ENCODE peak calls at places on chromosomes 7 and 10, in ten cellular contexts. N is EL; D is activated CD8-positive, alpha-beta memory T cell treated with anti-CD3 and anti-CD28 coated beads for 24 hours; L is amniotic stem cell; E is activated naive CD4-positive, alpha-beta T cell treated with anti-CD3 and anti-CD28 coated beads, Interleukin-2, amount 50 U/mL, for 16 hours; W is MCF 10A; I is activated gamma-delta T cell treated with anti-CD3 and anti-CD28 coated beads, Interleukin-2, amount 50 U/mL, for 16 hours; A is chondrocyte; C is GM12865; Y is stimulated activated CD4-positive, alpha-beta T cell treated with anti-CD3 and anti-CD28 coated beads, Interleukin-1b, Interleukin-23, amount 100 ng/mL, for 4 hours. T is an unnamed sample.

GRCh38 chr10:89845541-89846275 is 144.3 kb downstream of the KIF20B start:
- DNase-seq in W (peak), C (no peak), A (no peak), L (no peak), N (peak), D (no peak), Y (no peak), I (no peak), E (no peak), T (no peak)

GRCh38 chr10:28797904-28798371 is 120.6 kb downstream of the BAMBI start:
- DNase-seq in L (no peak), D (no peak), E (no peak), N (no peak), I (no peak), C (no peak), A (no peak), Y (no peak), W (peak), T (no peak)

GRCh38 chr10:81843042-81843441 is 32.0 kb upstream of the NRG3 start:
- DNase-seq in Y (no peak), N (no peak), E (no peak), D (no peak), I (no peak), C (no peak), L (no peak), W (peak), A (no peak), T (no peak)

GRCh38 chr7:47945261-47946015 is 2.8 kb downstream of the PKD1L1 start:
- DNase-seq in Y (peak), W (peak), E (peak), C (peak), I (peak), D (peak), L (peak), N (peak), A (no peak), T (peak)

GRCh38 chr10:88162852-88163251 is 299.4 kb downstream of the PTEN start:
- DNase-seq in I (no peak), E (no peak), A (no peak), W (no peak), C (peak), L (no peak), D (no peak), N (no peak), Y (no peak), T (no peak)

GRCh38 chr7:66013938-66014337 is 31.9 kb upstream of the GUSB start:
- DNase-seq in I (no peak), D (no peak), N (peak), W (peak), L (peak), C (peak), A (no peak), E (no peak), Y (no peak), T (peak)

GRCh38 chr7:156456503-156457115 is 184.0 kb upstream of the RNF32 start:
- DNase-seq in D (peak), E (no peak), C (no peak), A (no peak), I (no peak), W (no peak), L (no peak), N (no peak), Y (no peak), T (no peak)

GRCh38 chr7:158185653-158186052 is 402.0 kb downstream of the PTPRN2 start:
- DNase-seq in N (no peak), I (no peak), A (no peak), C (no peak), L (no peak), E (no peak), D (no peak), Y (no peak), W (no peak), T (no peak)

GRCh38 chr7:114723308-114723707 is 198.6 kb upstream of the MDFIC start:
- DNase-seq in I (no peak), A (no peak), E (no peak), L (no peak), W (no peak), Y (no peak), N (no peak), D (no peak), C (no peak), T (no peak)

GRCh38 chr7:46909601-46910051 is 672.3 kb downstream of the TNS3 start:
- DNase-seq in Y (no peak), E (no peak), W (peak), D (no peak), L (peak), N (peak), A (no peak), C (no peak), I (no peak), T (no peak)

GRCh38 chr10:103783686-103784085 is 71.7 kb downstream of the SH3PXD2A start:
- DNase-seq in L (no peak), A (no peak), E (no peak), D (no peak), Y (no peak), W (no peak), N (no peak), C (no peak), I (no peak), T (peak)

GRCh38 chr7:17786314-17786852 is 153.9 kb downstream of the SNX13 start:
- DNase-seq in D (no peak), C (no peak), L (no peak), N (no peak), W (no peak), A (peak), Y (no peak), E (no peak), I (no peak), T (no peak)

GRCh38 chr7:74452748-74453320 is 872 bp upstream of the GTF2IRD1 start:
- DNase-seq in I (no peak), L (no peak), E (peak), D (peak), W (peak), Y (peak), C (no peak), N (peak), A (no peak), T (peak)

GRCh38 chr10:62681211-62681940 is 123.1 kb upstream of the ADO start:
- DNase-seq in N (peak), A (no peak), D (peak), I (peak), C (peak), L (no peak), E (peak), W (no peak), Y (peak), T (no peak)

GRCh38 chr10:99976886-99977391 is 32.8 kb downstream of the DNMBP start:
- DNase-seq in L (peak), I (no peak), W (peak), E (no peak), A (no peak), D (no peak), N (peak), Y (no peak), C (no peak), T (peak)

GRCh38 chr10:127832456-127832855 is 60.3 kb downstream of the CLRN3 start:
- DNase-seq in Y (no peak), A (no peak), W (no peak), C (no peak), D (no peak), N (no peak), I (no peak), L (no peak), E (no peak), T (no peak)

GRCh38 chr7:22559829-22560489 is 60.0 kb upstream of the STEAP1B start:
- DNase-seq in E (peak), Y (peak), W (peak), D (peak), I (peak), C (peak), A (no peak), N (peak), L (peak), T (peak)

GRCh38 chr10:128587689-128588088 is 461.5 kb upstream of the MKI67 start:
- DNase-seq in C (no peak), E (no peak), W (no peak), Y (no peak), N (no peak), D (no peak), L (no peak), I (no peak), A (no peak), T (no peak)

GRCh38 chr10:78953124-78954008 is 115.4 kb upstream of the ZMIZ1 start:
- DNase-seq in E (no peak), Y (no peak), L (no peak), D (no peak), W (no peak), C (peak), A (no peak), N (peak), I (no peak), T (no peak)

GRCh38 chr7:116950889-116951351 is 2.4 kb upstream of the ST7 start:
- DNase-seq in E (no peak), N (no peak), D (no peak), I (no peak), L (no peak), C (no peak), Y (no peak), A (no peak), W (no peak), T (no peak)

GRCh38 chr7:130560972-130561371 is 69.1 kb downstream of the MEST start:
- DNase-seq in C (peak), A (no peak), Y (no peak), W (peak), D (no peak), N (peak), E (no peak), L (no peak), I (no peak), T (no peak)

GRCh38 chr10:129963831-129964501 is at the start of gene EBF3:
- DNase-seq in D (no peak), L (peak), Y (peak), C (no peak), E (peak), I (no peak), W (no peak), N (peak), A (no peak), T (peak)

GRCh38 chr10:97573021-97573420 is 442 bp downstream of the ANKRD2 start:
- DNase-seq in I (no peak), C (no peak), E (no peak), A (peak), D (no peak), N (peak), W (no peak), Y (no peak), L (no peak), T (no peak)

GRCh38 chr10:116201011-116201410 is 72.0 kb downstream of the GFRA1 start:
- DNase-seq in C (no peak), L (no peak), I (no peak), Y (no peak), N (peak), W (no peak), A (no peak), D (no peak), E (no peak), T (no peak)

GRCh38 chr7:107045980-107046379 is 1.5 kb downstream of the PRKAR2B start:
- DNase-seq in L (no peak), E (no peak), C (no peak), W (peak), A (no peak), D (no peak), Y (no peak), N (peak), I (no peak), T (peak)

GRCh38 chr10:89337493-89337892 is 9.7 kb downstream of the IFIT3 start:
- DNase-seq in W (peak), E (peak), I (no peak), L (no peak), Y (no peak), N (peak), C (peak), D (peak), A (no peak), T (no peak)

GRCh38 chr10:14534152-14534551 is 203.4 kb upstream of the FRMD4A start:
- DNase-seq in N (no peak), Y (no peak), A (no peak), L (no peak), C (no peak), D (no peak), I (no peak), E (no peak), W (no peak), T (no peak)

GRCh38 chr7:119685906-119686305 is 587.1 kb upstream of the KCND2 start:
- DNase-seq in A (no peak), E (no peak), D (no peak), N (no peak), C (no peak), W (no peak), L (no peak), I (no peak), Y (no peak), T (peak)

GRCh38 chr7:72170489-72170888 is 241.6 kb downstream of the CALN1 start:
- DNase-seq in Y (no peak), E (no peak), D (no peak), I (no peak), C (peak), W (no peak), A (no peak), N (no peak), L (no peak), T (no peak)

GRCh38 chr10:75662715-75663114 is 231.3 kb downstream of the LRMDA start:
- DNase-seq in N (no peak), Y (no peak), A (no peak), D (no peak), I (no peak), E (no peak), L (no peak), W (peak), C (no peak), T (no peak)

GRCh38 chr7:70712942-70713341 is 419.0 kb upstream of the GALNT17 start:
- DNase-seq in D (no peak), I (no peak), E (no peak), W (no peak), A (no peak), C (no peak), N (no peak), Y (no peak), L (no peak), T (no peak)